ENCODE peak calls at places on chromosomes 5 and 9, in four cellular contexts. Z is WTC11; B is naive thymus-derived CD8-positive, alpha-beta T cell; U is SW 1271. S is an unnamed sample.

GRCh38 chr5:17118631-17119030 is 98.8 kb upstream of the BASP1 start:
- DNase-seq in U (peak; percentile 91), Z (no peak), B (no peak), S (peak; percentile 70)

GRCh38 chr9:134521817-134522501 is 119.6 kb upstream of the COL5A1 start:
- DNase-seq in Z (no peak), B (no peak), U (no peak), S (no peak)

GRCh38 chr9:18566125-18566524 is 92.2 kb downstream of the ADAMTSL1 start:
- DNase-seq in B (no peak), U (no peak), Z (no peak), S (no peak)

GRCh38 chr9:17531642-17532254 is 47.1 kb upstream of the SH3GL2 start:
- DNase-seq in Z (peak; percentile 52), U (no peak), B (no peak), S (peak; percentile 10)

GRCh38 chr9:26078706-26079105 is 400.5 kb upstream of the TUSC1 start:
- DNase-seq in U (no peak), Z (no peak), B (no peak), S (no peak)

GRCh38 chr9:23123048-23123632 is 676.5 kb downstream of the DMRTA1 start:
- DNase-seq in U (no peak), B (no peak), Z (peak; percentile 35), S (no peak)

GRCh38 chr9:95131023-95131943 is 186.2 kb downstream of the FANCC start:
- DNase-seq in Z (peak; percentile 75), U (peak; percentile 31), B (peak; percentile 9), S (peak; percentile 21)

GRCh38 chr5:90050135-90050534 is 359.4 kb downstream of the CETN3 start:
- DNase-seq in Z (no peak), U (no peak), B (no peak), S (no peak)

GRCh38 chr5:110738503-110738811 is 350 bp upstream of the SLC25A46 start:
- DNase-seq in U (no peak), Z (no peak), B (no peak), S (no peak)

GRCh38 chr5:14059810-14060209 is 83.3 kb upstream of the TRIO start:
- DNase-seq in Z (no peak), B (no peak), U (no peak), S (no peak)

GRCh38 chr9:89619019-89619418 is 14.2 kb downstream of the GADD45G start:
- DNase-seq in U (no peak), Z (peak; percentile 46), B (no peak), S (no peak)

GRCh38 chr5:11182441-11183080 is 421.5 kb upstream of the DAP start:
- DNase-seq in B (no peak), U (peak; percentile 59), Z (peak; percentile 22), S (peak; percentile 18)

GRCh38 chr9:97551308-97551707 is 49.8 kb downstream of the TMOD1 start:
- DNase-seq in Z (no peak), B (no peak), U (no peak), S (no peak)

GRCh38 chr5:83542839-83543238 is 71.3 kb downstream of the VCAN start:
- DNase-seq in U (no peak), B (no peak), Z (no peak), S (no peak)

GRCh38 chr5:27708579-27708978 is 670.2 kb upstream of the CDH9 start:
- DNase-seq in B (no peak), U (peak; percentile 86), Z (no peak), S (no peak)

GRCh38 chr5:77843570-77844407 is 67.7 kb upstream of the TBCA start:
- DNase-seq in Z (peak; percentile 61), B (no peak), U (no peak), S (no peak)

GRCh38 chr5:153425914-153426313 is 64.6 kb upstream of the GRIA1 start:
- DNase-seq in U (no peak), B (no peak), Z (peak; percentile 78), S (peak; percentile 6)

GRCh38 chr9:74443036-74443750 is 53.9 kb upstream of the RORB start:
- DNase-seq in B (no peak), U (no peak), Z (no peak), S (no peak)

GRCh38 chr9:86303316-86303975 is 21.1 kb upstream of the ISCA1 start:
- DNase-seq in U (no peak), B (peak; percentile 13), Z (no peak), S (no peak)

GRCh38 chr5:135396459-135397055 is 2.5 kb downstream of the MACROH2A1 start:
- DNase-seq in U (no peak), B (no peak), Z (no peak), S (no peak)

GRCh38 chr5:179731791-179732411 is 721 bp upstream of the MAML1 start:
- DNase-seq in U (no peak), Z (peak; percentile 19), B (no peak), S (no peak)

GRCh38 chr5:62256161-62257017 is 49.6 kb upstream of the KIF2A start:
- DNase-seq in Z (no peak), U (no peak), B (no peak), S (no peak)

GRCh38 chr9:138037140-138037539 is 159.6 kb downstream of the CACNA1B start:
- DNase-seq in U (no peak), B (no peak), Z (no peak), S (no peak)

GRCh38 chr5:138032572-138033274 is at the start of gene FAM13B:
- DNase-seq in B (peak; percentile 71), Z (peak; percentile 80), U (peak; percentile 86), S (peak; percentile 32)

GRCh38 chr5:73901455-73901854 is 275.5 kb downstream of the ARHGEF28 start:
- DNase-seq in B (no peak), U (peak; percentile 17), Z (no peak), S (no peak)

GRCh38 chr5:141529002-141529401 is 40.1 kb downstream of the PCDHGC5 start:
- DNase-seq in U (no peak), B (no peak), Z (no peak), S (no peak)

GRCh38 chr9:104069288-104069687 is 24.8 kb upstream of the SMC2 start:
- DNase-seq in Z (no peak), B (no peak), U (no peak), S (no peak)

GRCh38 chr5:73960023-73960422 is 334.0 kb downstream of the ARHGEF28 start:
- DNase-seq in U (no peak), Z (no peak), B (no peak), S (no peak)

GRCh38 chr5:56434986-56435385 is 201.9 kb upstream of the ANKRD55 start:
- DNase-seq in Z (no peak), U (no peak), B (no peak), S (no peak)

GRCh38 chr9:114936566-114936965 is 6.2 kb upstream of the TNFSF8 start:
- DNase-seq in U (no peak), Z (no peak), B (no peak), S (no peak)

GRCh38 chr5:137757634-137758033 is 3.5 kb upstream of the HNRNPA0 start:
- DNase-seq in U (no peak), Z (no peak), B (no peak), S (no peak)

GRCh38 chr5:54861212-54861894 is 124.0 kb downstream of the ESM1 start:
- DNase-seq in Z (no peak), U (no peak), B (no peak), S (no peak)

GRCh38 chr5:91079037-91079436 is 304.1 kb downstream of the ARRDC3 start:
- DNase-seq in Z (no peak), U (no peak), B (no peak), S (no peak)

GRCh38 chr5:172415615-172416275 is 38.6 kb downstream of the SH3PXD2B start:
- DNase-seq in Z (no peak), U (no peak), B (no peak), S (no peak)

S was measured in HCT116.